ENCODE peak calls at places on chromosomes 16 and 17, in nine cellular contexts. R, J, C, O, Z, S, V, N and Y are unnamed samples.

GRCh38 chr16:67560827-67561342 is 1.4 kb upstream of the CTCF start:
- DNase-seq in R (no peak), J (no peak), C (no peak), O (no peak), Z (no peak), S (no peak), V (no peak), N (no peak), Y (peak; percentile 13)

GRCh38 chr17:77459018-77459755 is 318.4 kb downstream of the SEC14L1 start:
- DNase-seq in R (no peak), J (no peak), C (no peak), O (no peak), Z (no peak), S (peak; percentile 43), V (no peak), N (no peak), Y (peak; percentile 58)

GRCh38 chr16:46918905-46919792 is 35.0 kb downstream of the GPT2 start:
- DNase-seq in R (peak; percentile 66), J (no peak), C (peak; percentile 90), O (no peak), Z (no peak), S (no peak), V (no peak), N (no peak), Y (no peak)

GRCh38 chr17:81563861-81564586 is 11.9 kb upstream of the FAAP100 start:
- DNase-seq in R (no peak), J (no peak), C (no peak), O (no peak), Z (no peak), S (no peak), V (no peak), N (no peak), Y (no peak)

GRCh38 chr17:4375039-4375748 is 8.7 kb upstream of the UBE2G1 start:
- DNase-seq in R (peak; percentile 49), J (no peak), C (no peak), O (no peak), Z (no peak), S (peak; percentile 71), V (no peak), N (no peak), Y (no peak)

GRCh38 chr16:82016268-82016667 is 5.0 kb upstream of the SDR42E1 start:
- DNase-seq in R (no peak), J (no peak), C (peak; percentile 2), O (no peak), Z (no peak), S (no peak), V (no peak), N (peak; percentile 67), Y (no peak)

GRCh38 chr17:6641374-6641818 is 536 bp downstream of the TXNDC17 start:
- DNase-seq in R (no peak), J (no peak), C (no peak), O (no peak), Z (no peak), S (no peak), V (peak; percentile 37), N (peak; percentile 16), Y (no peak)

GRCh38 chr17:56926270-56926669 is 12.4 kb upstream of the TRIM25 start:
- DNase-seq in R (no peak), J (no peak), C (no peak), O (no peak), Z (no peak), S (no peak), V (no peak), N (no peak), Y (no peak)

GRCh38 chr17:3761061-3761917 is 37.6 kb downstream of the HASPIN start:
- DNase-seq in R (no peak), J (no peak), C (no peak), O (no peak), Z (no peak), S (no peak), V (no peak), N (no peak), Y (no peak)

GRCh38 chr17:47720754-47721533 is 12.1 kb upstream of the TBX21 start:
- DNase-seq in R (no peak), J (peak; percentile 60), C (no peak), O (no peak), Z (no peak), S (peak; percentile 90), V (no peak), N (peak; percentile 48), Y (no peak)

GRCh38 chr17:9044796-9045470 is 23.6 kb downstream of the NTN1 start:
- DNase-seq in R (no peak), J (no peak), C (no peak), O (no peak), Z (no peak), S (no peak), V (no peak), N (no peak), Y (no peak)

GRCh38 chr16:2364638-2365210 is 24.2 kb upstream of the ABCA3 start:
- DNase-seq in R (no peak), J (no peak), C (peak; percentile 81), O (no peak), Z (no peak), S (no peak), V (peak; percentile 16), N (no peak), Y (no peak)

GRCh38 chr17:82437325-82437668 is 13.3 kb downstream of the CYBC1 start:
- DNase-seq in R (no peak), J (no peak), C (no peak), O (no peak), Z (no peak), S (no peak), V (no peak), N (no peak), Y (no peak)

GRCh38 chr17:73074515-73074914 is 18.0 kb downstream of the SLC39A11 start:
- DNase-seq in R (no peak), J (no peak), C (no peak), O (no peak), Z (no peak), S (no peak), V (no peak), N (no peak), Y (no peak)

GRCh38 chr17:17609121-17609520 is 17.6 kb upstream of the PEMT start:
- DNase-seq in R (no peak), J (no peak), C (no peak), O (no peak), Z (no peak), S (no peak), V (no peak), N (peak; percentile 11), Y (no peak)

GRCh38 chr17:50052822-50053653 is 2.9 kb upstream of the ITGA3 start:
- DNase-seq in R (no peak), J (no peak), C (peak; percentile 8), O (peak; percentile 47), Z (no peak), S (no peak), V (peak; percentile 25), N (no peak), Y (peak; percentile 84)

GRCh38 chr17:30323262-30323894 is 10.5 kb downstream of the TMIGD1 start:
- DNase-seq in R (no peak), J (peak; percentile 35), C (peak; percentile 55), O (no peak), Z (peak; percentile 18), S (peak; percentile 27), V (peak; percentile 51), N (peak; percentile 46), Y (no peak)

GRCh38 chr16:3656491-3657468 is 2.3 kb downstream of the DNASE1 start:
- DNase-seq in R (no peak), J (no peak), C (no peak), O (no peak), Z (no peak), S (no peak), V (no peak), N (no peak), Y (no peak)

GRCh38 chr17:8221663-8222379 is 11.4 kb upstream of the AURKB start:
- DNase-seq in R (no peak), J (peak; percentile 85), C (peak; percentile 85), O (peak; percentile 85), Z (peak; percentile 83), S (peak; percentile 93), V (peak; percentile 95), N (peak; percentile 92), Y (peak; percentile 81)

GRCh38 chr17:75587718-75588545 is at the start of gene MYO15B:
- DNase-seq in R (no peak), J (peak; percentile 20), C (peak; percentile 69), O (peak; percentile 76), Z (no peak), S (peak; percentile 71), V (peak; percentile 1), N (no peak), Y (peak; percentile 93)

GRCh38 chr16:50640391-50640790 is 40.7 kb downstream of the SNX20 start:
- DNase-seq in R (no peak), J (no peak), C (no peak), O (no peak), Z (no peak), S (no peak), V (no peak), N (peak; percentile 31), Y (peak; percentile 1)

GRCh38 chr16:67000384-67001158 is 12.2 kb downstream of the CES4A start:
- DNase-seq in R (no peak), J (peak; percentile 49), C (peak; percentile 68), O (peak; percentile 51), Z (peak; percentile 7), S (peak; percentile 72), V (peak; percentile 28), N (no peak), Y (peak; percentile 81)

GRCh38 chr16:89137666-89138512 is 33.7 kb upstream of the CDH15 start:
- DNase-seq in R (no peak), J (no peak), C (no peak), O (peak; percentile 2), Z (no peak), S (no peak), V (no peak), N (no peak), Y (no peak)

GRCh38 chr16:75019007-75019406 is 20.2 kb downstream of the ZNRF1 start:
- DNase-seq in R (no peak), J (no peak), C (no peak), O (no peak), Z (no peak), S (no peak), V (no peak), N (no peak), Y (no peak)